ENCODE peak calls at places on chromosome 17, in five cellular contexts. One of them, this sample, is unnamed.

GRCh38 chr17:81378941-81379511 is 16.2 kb upstream of the BAHCC1 start:
- DNase-seq in endothelial cell: no peak
- DNase-seq in left ventricle myocardium inferior: no peak
- DNase-seq in HS-5: no peak
- DNase-seq in effector CD8-positive, alpha-beta T cell: no peak
- DNase-seq in this sample: no peak

GRCh38 chr17:7589891-7590611 is at the start of gene SOX15:
- DNase-seq in endothelial cell: no peak
- DNase-seq in left ventricle myocardium inferior: no peak
- DNase-seq in HS-5: no peak
- DNase-seq in effector CD8-positive, alpha-beta T cell: no peak
- DNase-seq in this sample: no peak

GRCh38 chr17:55420776-55421178 is 858 bp downstream of the MMD start:
- DNase-seq in endothelial cell: peak
- DNase-seq in left ventricle myocardium inferior: peak
- DNase-seq in HS-5: no peak
- DNase-seq in effector CD8-positive, alpha-beta T cell: peak
- DNase-seq in this sample: peak

GRCh38 chr17:73669771-73670170 is 25.5 kb upstream of the SDK2 start:
- DNase-seq in endothelial cell: no peak
- DNase-seq in left ventricle myocardium inferior: no peak
- DNase-seq in HS-5: no peak
- DNase-seq in effector CD8-positive, alpha-beta T cell: no peak
- DNase-seq in this sample: no peak

GRCh38 chr17:68089881-68090280 is 54.3 kb downstream of the KPNA2 start:
- DNase-seq in endothelial cell: no peak
- DNase-seq in left ventricle myocardium inferior: peak
- DNase-seq in HS-5: no peak
- DNase-seq in effector CD8-positive, alpha-beta T cell: no peak
- DNase-seq in this sample: no peak

GRCh38 chr17:2468270-2468669 is 43.4 kb downstream of the METTL16 start:
- DNase-seq in endothelial cell: no peak
- DNase-seq in left ventricle myocardium inferior: no peak
- DNase-seq in HS-5: no peak
- DNase-seq in effector CD8-positive, alpha-beta T cell: no peak
- DNase-seq in this sample: no peak

GRCh38 chr17:77382356-77382911 is 241.7 kb downstream of the SEC14L1 start:
- DNase-seq in endothelial cell: no peak
- DNase-seq in left ventricle myocardium inferior: no peak
- DNase-seq in HS-5: no peak
- DNase-seq in effector CD8-positive, alpha-beta T cell: peak
- DNase-seq in this sample: peak

GRCh38 chr17:18968945-18969887 is 17.3 kb downstream of the SLC5A10 start:
- DNase-seq in endothelial cell: no peak
- DNase-seq in left ventricle myocardium inferior: no peak
- DNase-seq in HS-5: no peak
- DNase-seq in effector CD8-positive, alpha-beta T cell: no peak
- DNase-seq in this sample: no peak

GRCh38 chr17:68599091-68599872 is 1.9 kb downstream of the FAM20A start:
- DNase-seq in endothelial cell: no peak
- DNase-seq in left ventricle myocardium inferior: no peak
- DNase-seq in HS-5: peak
- DNase-seq in effector CD8-positive, alpha-beta T cell: no peak
- DNase-seq in this sample: no peak

GRCh38 chr17:34527908-34528470 is 51.4 kb upstream of the TMEM132E start:
- DNase-seq in endothelial cell: peak
- DNase-seq in left ventricle myocardium inferior: no peak
- DNase-seq in HS-5: no peak
- DNase-seq in effector CD8-positive, alpha-beta T cell: no peak
- DNase-seq in this sample: no peak

GRCh38 chr17:82096709-82097186 is 1.3 kb downstream of the FASN start:
- DNase-seq in endothelial cell: no peak
- DNase-seq in left ventricle myocardium inferior: no peak
- DNase-seq in HS-5: no peak
- DNase-seq in effector CD8-positive, alpha-beta T cell: no peak
- DNase-seq in this sample: peak

GRCh38 chr17:81912441-81913309 is 1.5 kb upstream of the PCYT2 start:
- DNase-seq in endothelial cell: no peak
- DNase-seq in left ventricle myocardium inferior: no peak
- DNase-seq in HS-5: no peak
- DNase-seq in effector CD8-positive, alpha-beta T cell: no peak
- DNase-seq in this sample: no peak

GRCh38 chr17:45019177-45019711 is 32.2 kb downstream of the DCAKD start:
- DNase-seq in endothelial cell: no peak
- DNase-seq in left ventricle myocardium inferior: peak
- DNase-seq in HS-5: no peak
- DNase-seq in effector CD8-positive, alpha-beta T cell: no peak
- DNase-seq in this sample: peak

GRCh38 chr17:39870776-39871175 is 2.8 kb downstream of the ZPBP2 start:
- DNase-seq in endothelial cell: no peak
- DNase-seq in left ventricle myocardium inferior: no peak
- DNase-seq in HS-5: no peak
- DNase-seq in effector CD8-positive, alpha-beta T cell: no peak
- DNase-seq in this sample: no peak

GRCh38 chr17:78358538-78359215 is 1.2 kb downstream of the SOCS3 start:
- DNase-seq in endothelial cell: no peak
- DNase-seq in left ventricle myocardium inferior: no peak
- DNase-seq in HS-5: no peak
- DNase-seq in effector CD8-positive, alpha-beta T cell: no peak
- DNase-seq in this sample: no peak

GRCh38 chr17:45031231-45032149 is 19.9 kb downstream of the DCAKD start:
- DNase-seq in endothelial cell: no peak
- DNase-seq in left ventricle myocardium inferior: no peak
- DNase-seq in HS-5: no peak
- DNase-seq in effector CD8-positive, alpha-beta T cell: no peak
- DNase-seq in this sample: no peak

GRCh38 chr17:10516065-10516464 is 2.3 kb downstream of the MYH1 start:
- DNase-seq in endothelial cell: no peak
- DNase-seq in left ventricle myocardium inferior: no peak
- DNase-seq in HS-5: no peak
- DNase-seq in effector CD8-positive, alpha-beta T cell: no peak
- DNase-seq in this sample: no peak

GRCh38 chr17:17569691-17570090 is 21.8 kb downstream of the PEMT start:
- DNase-seq in endothelial cell: no peak
- DNase-seq in left ventricle myocardium inferior: peak
- DNase-seq in HS-5: no peak
- DNase-seq in effector CD8-positive, alpha-beta T cell: no peak
- DNase-seq in this sample: no peak

GRCh38 chr17:29884995-29885394 is 45.0 kb downstream of the SSH2 start:
- DNase-seq in endothelial cell: no peak
- DNase-seq in left ventricle myocardium inferior: no peak
- DNase-seq in HS-5: no peak
- DNase-seq in effector CD8-positive, alpha-beta T cell: no peak
- DNase-seq in this sample: no peak

GRCh38 chr17:75131278-75132017 is at the start of gene NT5C:
- DNase-seq in endothelial cell: peak
- DNase-seq in left ventricle myocardium inferior: peak
- DNase-seq in HS-5: no peak
- DNase-seq in effector CD8-positive, alpha-beta T cell: peak
- DNase-seq in this sample: peak